ENCODE peak calls at places on chromosome 21, in four cellular contexts. V, B, W and F are unnamed samples.

GRCh38 chr21:32889596-32889995 is 118.0 kb upstream of the PAXBP1 start:
- DNase-seq in B (no peak), W (no peak), V (no peak), F (no peak)

GRCh38 chr21:46323227-46323709 is 402 bp downstream of the C21orf58 start:
- DNase-seq in V (no peak), W (no peak), B (no peak), F (peak)

GRCh38 chr21:44300262-44300959 is 558 bp downstream of the PFKL start:
- DNase-seq in B (no peak), W (peak), V (peak), F (peak)

GRCh38 chr21:34159617-34159883 is 86.2 kb downstream of the MRPS6 start:
- DNase-seq in W (no peak), B (no peak), V (no peak), F (no peak)

GRCh38 chr21:32702702-32703101 is 25.1 kb downstream of the SYNJ1 start:
- DNase-seq in W (no peak), V (no peak), B (no peak), F (no peak)

GRCh38 chr21:36513430-36513829 is 33.5 kb upstream of the CLDN14 start:
- DNase-seq in V (no peak), B (no peak), W (no peak), F (peak)

GRCh38 chr21:35077975-35078374 is 28.9 kb upstream of the RUNX1 start:
- DNase-seq in B (no peak), V (no peak), W (no peak), F (no peak)

GRCh38 chr21:23853796-23854379 is 1753.4 kb downstream of the MRPL39 start:
- DNase-seq in V (peak), W (no peak), B (no peak), F (peak)

GRCh38 chr21:28518620-28519019 is 474.1 kb downstream of the LTN1 start:
- DNase-seq in B (no peak), V (no peak), W (no peak), F (no peak)

GRCh38 chr21:21845901-21846396 is 847.7 kb downstream of the NCAM2 start:
- DNase-seq in W (no peak), B (no peak), V (no peak), F (peak)

GRCh38 chr21:42251654-42252053 is 32.7 kb downstream of the ABCG1 start:
- DNase-seq in V (no peak), B (no peak), W (no peak), F (no peak)

GRCh38 chr21:34944015-34944755 is 104.9 kb downstream of the RUNX1 start:
- DNase-seq in W (no peak), V (no peak), B (no peak), F (no peak)

GRCh38 chr21:36908260-36908908 is 58.1 kb downstream of the HLCS start:
- DNase-seq in B (no peak), V (no peak), W (no peak), F (no peak)

GRCh38 chr21:17372200-17372599 is 140.6 kb upstream of the CXADR start:
- DNase-seq in V (no peak), W (no peak), B (no peak), F (no peak)

GRCh38 chr21:43697758-43698643 is 20.9 kb upstream of the PDXK start:
- DNase-seq in W (peak), V (peak), B (no peak), F (no peak)

GRCh38 chr21:14609274-14609673 is 63.2 kb upstream of the SAMSN1 start:
- DNase-seq in W (no peak), B (no peak), V (no peak), F (no peak)

GRCh38 chr21:35226302-35226701 is 177.2 kb upstream of the RUNX1 start:
- DNase-seq in B (no peak), V (no peak), W (no peak), F (peak)

GRCh38 chr21:36203603-36203889 is 46.9 kb downstream of the DOP1B start:
- DNase-seq in B (no peak), V (no peak), W (peak), F (no peak)

GRCh38 chr21:44926364-44927101 is 5.8 kb upstream of the ITGB2 start:
- DNase-seq in V (peak), W (no peak), B (no peak), F (no peak)

GRCh38 chr21:23699402-23699801 is 1907.9 kb downstream of the MRPL39 start:
- DNase-seq in W (no peak), B (no peak), V (no peak), F (no peak)

GRCh38 chr21:44328242-44328895 is 10.8 kb downstream of the CFAP410 start:
- DNase-seq in V (no peak), W (no peak), B (no peak), F (no peak)

GRCh38 chr21:42336065-42336464 is 14.7 kb downstream of the TFF2 start:
- DNase-seq in V (no peak), B (no peak), W (peak), F (peak)

GRCh38 chr21:20186186-20186585 is 812.0 kb upstream of the NCAM2 start:
- DNase-seq in W (no peak), B (no peak), V (no peak), F (no peak)

GRCh38 chr21:28632718-28633408 is 359.8 kb downstream of the LTN1 start:
- DNase-seq in B (no peak), V (no peak), W (no peak), F (no peak)

GRCh38 chr21:34034369-34035014 is 38.9 kb upstream of the MRPS6 start:
- DNase-seq in W (peak), V (no peak), B (no peak), F (peak)

GRCh38 chr21:34335316-34335715 is 28.5 kb upstream of the KCNE2 start:
- DNase-seq in W (peak), B (peak), V (no peak), F (no peak)

GRCh38 chr21:45404726-45405270 is at the start of gene COL18A1:
- DNase-seq in B (no peak), W (no peak), V (no peak), F (peak)